ENCODE peak calls at places on chromosomes 2 and 18, in eight cellular contexts. One of them, this sample, is unnamed.

GRCh38 chr2:191935247-191935646 is 88.4 kb upstream of the CAVIN2 start:
- DNase-seq in breast epithelium: no peak
- DNase-seq in sigmoid colon: no peak
- DNase-seq in left ventricle myocardium inferior: no peak
- DNase-seq in heart left ventricle: no peak
- DNase-seq in neural progenitor cell: no peak
- DNase-seq in GM23338: no peak
- DNase-seq in CD8-positive, alpha-beta T cell: no peak
- DNase-seq in this sample: no peak

GRCh38 chr2:241018051-241018891 is 19.9 kb downstream of the SNED1 start:
- DNase-seq in breast epithelium: no peak
- DNase-seq in sigmoid colon: peak; percentile 56
- DNase-seq in left ventricle myocardium inferior: no peak
- DNase-seq in heart left ventricle: no peak
- DNase-seq in neural progenitor cell: no peak
- DNase-seq in GM23338: no peak
- DNase-seq in CD8-positive, alpha-beta T cell: no peak
- DNase-seq in this sample: no peak

GRCh38 chr2:8481463-8482009 is 200.3 kb upstream of the ID2 start:
- DNase-seq in breast epithelium: peak; percentile 7
- DNase-seq in sigmoid colon: no peak
- DNase-seq in left ventricle myocardium inferior: no peak
- DNase-seq in heart left ventricle: no peak
- DNase-seq in neural progenitor cell: no peak
- DNase-seq in GM23338: no peak
- DNase-seq in CD8-positive, alpha-beta T cell: peak; percentile 19
- DNase-seq in this sample: no peak

GRCh38 chr2:23681356-23682140 is 245.4 kb downstream of the ATAD2B start:
- DNase-seq in breast epithelium: no peak
- DNase-seq in sigmoid colon: no peak
- DNase-seq in left ventricle myocardium inferior: no peak
- DNase-seq in heart left ventricle: peak; percentile 46
- DNase-seq in neural progenitor cell: no peak
- DNase-seq in GM23338: no peak
- DNase-seq in CD8-positive, alpha-beta T cell: no peak
- DNase-seq in this sample: no peak

GRCh38 chr2:144259332-144259731 is 260.6 kb downstream of the ZEB2 start:
- DNase-seq in breast epithelium: no peak
- DNase-seq in sigmoid colon: no peak
- DNase-seq in left ventricle myocardium inferior: no peak
- DNase-seq in heart left ventricle: no peak
- DNase-seq in neural progenitor cell: no peak
- DNase-seq in GM23338: no peak
- DNase-seq in CD8-positive, alpha-beta T cell: no peak
- DNase-seq in this sample: no peak

GRCh38 chr2:172329404-172330059 is 97.9 kb upstream of the ITGA6 start:
- DNase-seq in breast epithelium: peak; percentile 64
- DNase-seq in sigmoid colon: peak; percentile 68
- DNase-seq in left ventricle myocardium inferior: peak; percentile 74
- DNase-seq in heart left ventricle: peak; percentile 82
- DNase-seq in neural progenitor cell: no peak
- DNase-seq in GM23338: no peak
- DNase-seq in CD8-positive, alpha-beta T cell: no peak
- DNase-seq in this sample: no peak

GRCh38 chr2:237178396-237178795 is 92.7 kb downstream of the COPS8 start:
- DNase-seq in breast epithelium: no peak
- DNase-seq in sigmoid colon: no peak
- DNase-seq in left ventricle myocardium inferior: no peak
- DNase-seq in heart left ventricle: no peak
- DNase-seq in neural progenitor cell: no peak
- DNase-seq in GM23338: no peak
- DNase-seq in CD8-positive, alpha-beta T cell: no peak
- DNase-seq in this sample: no peak

GRCh38 chr2:65354773-65355172 is 77.6 kb downstream of the SPRED2 start:
- DNase-seq in breast epithelium: no peak
- DNase-seq in sigmoid colon: no peak
- DNase-seq in left ventricle myocardium inferior: no peak
- DNase-seq in heart left ventricle: no peak
- DNase-seq in neural progenitor cell: no peak
- DNase-seq in GM23338: no peak
- DNase-seq in CD8-positive, alpha-beta T cell: no peak
- DNase-seq in this sample: no peak

GRCh38 chr2:232325324-232326273 is 53.0 kb upstream of the ALPP start:
- DNase-seq in breast epithelium: no peak
- DNase-seq in sigmoid colon: peak; percentile 67
- DNase-seq in left ventricle myocardium inferior: peak; percentile 59
- DNase-seq in heart left ventricle: peak; percentile 81
- DNase-seq in neural progenitor cell: peak; percentile 62
- DNase-seq in GM23338: peak; percentile 49
- DNase-seq in CD8-positive, alpha-beta T cell: peak; percentile 57
- DNase-seq in this sample: peak; percentile 33

GRCh38 chr2:100820346-100821254 is 661 bp downstream of the NPAS2 start:
- DNase-seq in breast epithelium: no peak
- DNase-seq in sigmoid colon: no peak
- DNase-seq in left ventricle myocardium inferior: no peak
- DNase-seq in heart left ventricle: no peak
- DNase-seq in neural progenitor cell: peak; percentile 39
- DNase-seq in GM23338: peak; percentile 42
- DNase-seq in CD8-positive, alpha-beta T cell: no peak
- DNase-seq in this sample: no peak
- H3K27ac ChIP-seq in breast epithelium: peak overlapping the region; percentile 71
- H3K27ac ChIP-seq in sigmoid colon: peak overlapping the region; percentile 98
- H3K27ac ChIP-seq in left ventricle myocardium inferior: peak overlapping the region; percentile 94
- H3K27ac ChIP-seq in heart left ventricle: peak overlapping the region; percentile 91
- H3K27ac ChIP-seq in neural progenitor cell: no peak overlapping the region
- H3K27ac ChIP-seq in GM23338: no peak overlapping the region
- H3K27ac ChIP-seq in CD8-positive, alpha-beta T cell: no peak overlapping the region
- H3K27ac ChIP-seq in this sample: no peak overlapping the region

GRCh38 chr2:176637497-176638166 is 368.4 kb downstream of the MTX2 start:
- DNase-seq in breast epithelium: no peak
- DNase-seq in sigmoid colon: peak; percentile 81
- DNase-seq in left ventricle myocardium inferior: peak; percentile 36
- DNase-seq in heart left ventricle: peak; percentile 72
- DNase-seq in neural progenitor cell: peak; percentile 48
- DNase-seq in GM23338: peak; percentile 74
- DNase-seq in CD8-positive, alpha-beta T cell: no peak
- DNase-seq in this sample: no peak
- H3K27me3 ChIP-seq in breast epithelium: no peaks in the 10 kb centered on the region
- H3K27me3 ChIP-seq in sigmoid colon: peaks cover 11% of the 10 kb centered on the region
- H3K27me3 ChIP-seq in left ventricle myocardium inferior: peaks cover 97% of the 10 kb centered on the region
- H3K27me3 ChIP-seq in heart left ventricle: peaks cover 85% of the 10 kb centered on the region
- H3K27me3 ChIP-seq in neural progenitor cell: peaks cover 95% of the 10 kb centered on the region
- H3K27me3 ChIP-seq in GM23338: peaks cover 75% of the 10 kb centered on the region
- H3K27me3 ChIP-seq in CD8-positive, alpha-beta T cell: peaks cover 23% of the 10 kb centered on the region
- H3K27me3 ChIP-seq in this sample: peaks cover 77% of the 10 kb centered on the region

DNA sequence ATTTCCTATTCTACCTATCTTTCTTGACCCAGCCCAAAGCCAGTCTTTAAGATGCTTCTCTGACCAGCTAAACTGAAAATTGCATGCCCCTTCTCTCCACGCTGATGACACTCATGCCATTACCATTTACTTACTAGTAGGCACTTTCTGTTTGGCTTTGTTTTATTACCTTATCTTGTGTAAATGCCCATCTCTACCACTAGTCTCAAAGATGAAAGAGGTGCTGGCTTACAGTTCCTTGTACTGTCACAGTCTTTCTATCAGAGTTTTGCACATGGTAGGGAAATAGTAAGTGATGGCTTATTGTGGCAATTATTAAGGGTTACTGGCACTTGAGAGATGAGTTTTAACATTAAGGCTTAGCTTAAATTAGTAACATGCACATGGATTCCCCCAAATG is 352.1 kb downstream of the RBM43 start:
- DNase-seq in breast epithelium: no peak
- DNase-seq in sigmoid colon: no peak
- DNase-seq in left ventricle myocardium inferior: no peak
- DNase-seq in heart left ventricle: no peak
- DNase-seq in neural progenitor cell: no peak
- DNase-seq in GM23338: peak; percentile 44
- DNase-seq in CD8-positive, alpha-beta T cell: no peak
- DNase-seq in this sample: no peak
- TF ChIP-seq CTCF in breast epithelium: no peak
- TF ChIP-seq CTCF in sigmoid colon: no peak
- TF ChIP-seq CTCF in left ventricle myocardium inferior: no peak
- TF ChIP-seq CTCF in heart left ventricle: no peak
- TF ChIP-seq CTCF in neural progenitor cell: peak; percentile 40
- TF ChIP-seq CTCF in GM23338: no peak
- TF ChIP-seq CTCF in CD8-positive, alpha-beta T cell: no peak
- TF ChIP-seq CTCF in this sample: no peak

GRCh38 chr18:79429785-79430281 is 34.1 kb downstream of the NFATC1 start:
- DNase-seq in breast epithelium: no peak
- DNase-seq in sigmoid colon: no peak
- DNase-seq in left ventricle myocardium inferior: no peak
- DNase-seq in heart left ventricle: no peak
- DNase-seq in neural progenitor cell: no peak
- DNase-seq in GM23338: no peak
- DNase-seq in CD8-positive, alpha-beta T cell: no peak
- DNase-seq in this sample: no peak

GRCh38 chr18:79434611-79435010 is 38.9 kb downstream of the NFATC1 start:
- DNase-seq in breast epithelium: no peak
- DNase-seq in sigmoid colon: no peak
- DNase-seq in left ventricle myocardium inferior: no peak
- DNase-seq in heart left ventricle: no peak
- DNase-seq in neural progenitor cell: no peak
- DNase-seq in GM23338: no peak
- DNase-seq in CD8-positive, alpha-beta T cell: no peak
- DNase-seq in this sample: no peak

GRCh38 chr18:79433431-79433830 is 37.7 kb downstream of the NFATC1 start:
- DNase-seq in breast epithelium: no peak
- DNase-seq in sigmoid colon: no peak
- DNase-seq in left ventricle myocardium inferior: no peak
- DNase-seq in heart left ventricle: no peak
- DNase-seq in neural progenitor cell: no peak
- DNase-seq in GM23338: no peak
- DNase-seq in CD8-positive, alpha-beta T cell: no peak
- DNase-seq in this sample: no peak

GRCh38 chr18:79429381-79429780 is 33.7 kb downstream of the NFATC1 start:
- DNase-seq in breast epithelium: no peak
- DNase-seq in sigmoid colon: no peak
- DNase-seq in left ventricle myocardium inferior: no peak
- DNase-seq in heart left ventricle: no peak
- DNase-seq in neural progenitor cell: no peak
- DNase-seq in GM23338: no peak
- DNase-seq in CD8-positive, alpha-beta T cell: no peak
- DNase-seq in this sample: no peak

GRCh38 chr18:79432376-79433120 is 36.8 kb downstream of the NFATC1 start:
- DNase-seq in breast epithelium: no peak
- DNase-seq in sigmoid colon: no peak
- DNase-seq in left ventricle myocardium inferior: no peak
- DNase-seq in heart left ventricle: no peak
- DNase-seq in neural progenitor cell: no peak
- DNase-seq in GM23338: no peak
- DNase-seq in CD8-positive, alpha-beta T cell: no peak
- DNase-seq in this sample: no peak
- H3K27ac ChIP-seq in breast epithelium: no peak overlapping the region
- H3K27ac ChIP-seq in sigmoid colon: no peak overlapping the region
- H3K27ac ChIP-seq in left ventricle myocardium inferior: no peak overlapping the region
- H3K27ac ChIP-seq in heart left ventricle: no peak overlapping the region
- H3K27ac ChIP-seq in neural progenitor cell: no peak overlapping the region
- H3K27ac ChIP-seq in GM23338: no peak overlapping the region
- H3K27ac ChIP-seq in CD8-positive, alpha-beta T cell: no peak overlapping the region
- H3K27ac ChIP-seq in this sample: no peak overlapping the region

GRCh38 chr18:79393181-79393598 is 2.5 kb upstream of the NFATC1 start:
- DNase-seq in breast epithelium: no peak
- DNase-seq in sigmoid colon: peak; percentile 76
- DNase-seq in left ventricle myocardium inferior: no peak
- DNase-seq in heart left ventricle: peak; percentile 72
- DNase-seq in neural progenitor cell: no peak
- DNase-seq in GM23338: no peak
- DNase-seq in CD8-positive, alpha-beta T cell: no peak
- DNase-seq in this sample: no peak

GRCh38 chr18:79395761-79396404 is at the start of gene NFATC1:
- DNase-seq in breast epithelium: peak; percentile 80
- DNase-seq in sigmoid colon: peak; percentile 95
- DNase-seq in left ventricle myocardium inferior: peak; percentile 86
- DNase-seq in heart left ventricle: peak; percentile 90
- DNase-seq in neural progenitor cell: peak; percentile 89
- DNase-seq in GM23338: peak; percentile 78
- DNase-seq in CD8-positive, alpha-beta T cell: peak; percentile 61
- DNase-seq in this sample: no peak

GRCh38 chr18:79395308-79395640 is 456 bp upstream of the NFATC1 start:
- DNase-seq in breast epithelium: no peak
- DNase-seq in sigmoid colon: no peak
- DNase-seq in left ventricle myocardium inferior: no peak
- DNase-seq in heart left ventricle: peak; percentile 48
- DNase-seq in neural progenitor cell: peak; percentile 33
- DNase-seq in GM23338: no peak
- DNase-seq in CD8-positive, alpha-beta T cell: no peak
- DNase-seq in this sample: no peak

GRCh38 chr18:79393626-79394401 is 1.9 kb upstream of the NFATC1 start:
- DNase-seq in breast epithelium: peak; percentile 94
- DNase-seq in sigmoid colon: peak; percentile 97
- DNase-seq in left ventricle myocardium inferior: peak; percentile 96
- DNase-seq in heart left ventricle: peak; percentile 96
- DNase-seq in neural progenitor cell: peak; percentile 76
- DNase-seq in GM23338: peak; percentile 76
- DNase-seq in CD8-positive, alpha-beta T cell: peak; percentile 40
- DNase-seq in this sample: no peak

GRCh38 chr18:79394438-79395307 is 1.1 kb upstream of the NFATC1 start:
- DNase-seq in breast epithelium: no peak
- DNase-seq in sigmoid colon: peak; percentile 88
- DNase-seq in left ventricle myocardium inferior: no peak
- DNase-seq in heart left ventricle: peak; percentile 72
- DNase-seq in neural progenitor cell: peak; percentile 68
- DNase-seq in GM23338: no peak
- DNase-seq in CD8-positive, alpha-beta T cell: peak; percentile 53
- DNase-seq in this sample: no peak
- H3K27me3 ChIP-seq in breast epithelium: no peaks in the 10 kb centered on the region
- H3K27me3 ChIP-seq in sigmoid colon: no peaks in the 10 kb centered on the region
- H3K27me3 ChIP-seq in left ventricle myocardium inferior: peaks cover 16% of the 10 kb centered on the region
- H3K27me3 ChIP-seq in heart left ventricle: peaks cover 41% of the 10 kb centered on the region
- H3K27me3 ChIP-seq in neural progenitor cell: peaks cover 100% of the 10 kb centered on the region
- H3K27me3 ChIP-seq in GM23338: peaks cover 93% of the 10 kb centered on the region
- H3K27me3 ChIP-seq in CD8-positive, alpha-beta T cell: no peaks in the 10 kb centered on the region
- H3K27me3 ChIP-seq in this sample: no peaks in the 10 kb centered on the region

GRCh38 chr2:24723668-24724067 is 69.5 kb downstream of the PTRHD1 start:
- DNase-seq in breast epithelium: no peak
- DNase-seq in sigmoid colon: no peak
- DNase-seq in left ventricle myocardium inferior: no peak
- DNase-seq in heart left ventricle: no peak
- DNase-seq in neural progenitor cell: no peak
- DNase-seq in GM23338: no peak
- DNase-seq in CD8-positive, alpha-beta T cell: no peak
- DNase-seq in this sample: no peak
- TF ChIP-seq CTCF in breast epithelium: no peak
- TF ChIP-seq CTCF in sigmoid colon: no peak
- TF ChIP-seq CTCF in left ventricle myocardium inferior: no peak
- TF ChIP-seq CTCF in heart left ventricle: no peak
- TF ChIP-seq CTCF in neural progenitor cell: no peak
- TF ChIP-seq CTCF in GM23338: no peak
- TF ChIP-seq CTCF in CD8-positive, alpha-beta T cell: no peak
- TF ChIP-seq CTCF in this sample: no peak

This sample was measured in CD4-positive, alpha-beta T cell.